ENCODE peak calls at places on chromosomes 5 and 9, in five cellular contexts. N, T, P, R and Z are unnamed samples. For H3K4me1, the result is how much of the 10 kb centered on the place peaks cover.

GRCh38 chr9:132894857-132895846 is 16.5 kb downstream of the SPACA9 start:
- DNase-seq in N (no peak), T (no peak), P (no peak), R (no peak), Z (no peak)

GRCh38 chr5:33563983-33564908 is 123.5 kb downstream of the TARS1 start:
- DNase-seq in N (no peak), T (no peak), P (no peak), R (no peak), Z (no peak)

GRCh38 chr9:26955222-26955903 is 849 bp upstream of the IFT74 start:
- DNase-seq in N (no peak), T (no peak), P (no peak), R (peak), Z (no peak)

GRCh38 chr9:79279356-79279755 is 292.4 kb upstream of the TLE4 start:
- DNase-seq in N (no peak), T (no peak), P (no peak), R (no peak), Z (no peak)

GRCh38 chr5:74634611-74635286 is 5.8 kb downstream of the ENC1 start:
- DNase-seq in N (no peak), T (no peak), P (no peak), R (no peak), Z (no peak)

GRCh38 chr9:137492464-137493162 is 33.5 kb upstream of the NSMF start:
- DNase-seq in N (peak), T (peak), P (no peak), R (peak), Z (no peak)

GRCh38 chr9:1959347-1959746 is 55.8 kb upstream of the SMARCA2 start:
- DNase-seq in N (no peak), T (no peak), P (no peak), R (no peak), Z (no peak)

GRCh38 chr5:120258123-120258522 is 206.0 kb upstream of the PRR16 start:
- DNase-seq in N (no peak), T (no peak), P (no peak), R (no peak), Z (no peak)

GRCh38 chr9:3027260-3027659 is 183.4 kb upstream of the PUM3 start:
- DNase-seq in N (no peak), T (no peak), P (no peak), R (no peak), Z (no peak)

GRCh38 chr5:7873216-7873615 is 4.3 kb downstream of the MTRR start:
- DNase-seq in N (no peak), T (no peak), P (no peak), R (peak), Z (no peak)

GRCh38 chr5:32790411-32790951 is 79.4 kb downstream of the NPR3 start:
- DNase-seq in N (no peak), T (no peak), P (no peak), R (no peak), Z (no peak)

GRCh38 chr5:35230043-35230611 is at the start of gene PRLR:
- DNase-seq in N (peak), T (peak), P (peak), R (peak), Z (peak)

GRCh38 chr5:153678617-153679329 is 188.3 kb downstream of the GRIA1 start:
- DNase-seq in N (no peak), T (no peak), P (no peak), R (no peak), Z (no peak)

GRCh38 chr5:56481998-56482698 is 249.0 kb upstream of the ANKRD55 start:
- DNase-seq in N (peak), T (no peak), P (no peak), R (no peak), Z (no peak)

DNA sequence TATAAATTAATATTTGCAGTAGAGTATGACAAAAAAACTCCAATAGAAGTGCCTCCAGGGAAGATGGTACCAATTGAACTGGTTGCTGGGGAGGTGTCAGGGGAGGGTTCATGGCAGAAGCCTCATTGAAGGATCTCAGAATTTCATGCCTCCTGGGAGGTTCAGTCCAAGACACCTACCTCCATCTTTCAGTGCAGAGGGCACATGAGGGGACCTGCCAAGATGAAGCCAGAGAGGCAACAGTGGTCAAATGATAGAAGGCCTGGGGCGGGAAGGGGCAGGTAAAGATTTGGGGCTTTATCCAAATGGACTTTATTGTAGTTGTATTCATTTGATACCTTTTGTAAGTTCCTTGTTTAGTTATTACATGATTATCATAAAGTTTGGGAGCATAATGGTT is 25.9 kb upstream of the KCNIP1 start:
- DNase-seq in N (no peak), T (no peak), P (no peak), R (no peak), Z (no peak)
- H3K4me1 ChIP-seq in N (under half), T (under half), P (under half), R (under half), Z (under half)

DNA sequence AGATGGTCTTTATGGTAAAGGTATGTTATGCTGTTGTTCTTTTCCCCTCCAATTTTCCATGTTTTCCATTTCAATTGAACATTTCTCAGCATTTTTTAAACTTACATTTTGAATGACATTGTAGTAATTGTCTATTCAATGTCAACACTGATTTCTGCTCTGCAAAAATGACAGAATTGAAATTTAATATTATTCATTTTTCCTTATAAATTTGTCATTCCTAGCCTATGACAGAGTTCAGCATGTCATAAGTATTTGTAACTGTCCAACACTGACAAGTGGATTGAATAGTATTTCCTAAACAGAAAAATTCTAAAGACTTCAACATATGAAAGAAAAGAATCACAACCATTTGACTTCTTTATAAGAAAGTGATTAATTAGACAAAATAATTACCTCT is 1478.3 kb upstream of the CDH6 start:
- DNase-seq in N (no peak), T (no peak), P (no peak), R (no peak), Z (no peak)
- TF ChIP-seq EP300 in N (no peak), T (no peak), P (no peak), R (no peak), Z (no peak)

GRCh38 chr9:129889936-129890717 is 54.9 kb downstream of the USP20 start:
- DNase-seq in N (no peak), T (no peak), P (no peak), R (peak), Z (peak)

GRCh38 chr9:129888809-129889460 is 53.7 kb downstream of the USP20 start:
- DNase-seq in N (no peak), T (no peak), P (no peak), R (no peak), Z (no peak)

GRCh38 chr9:129888085-129888808 is 53.0 kb downstream of the USP20 start:
- DNase-seq in N (no peak), T (no peak), P (no peak), R (peak), Z (peak)

GRCh38 chr9:129891519-129891918 is 56.3 kb downstream of the USP20 start:
- DNase-seq in N (no peak), T (no peak), P (no peak), R (no peak), Z (no peak)

GRCh38 chr9:129889461-129889935 is 54.2 kb downstream of the USP20 start:
- DNase-seq in N (no peak), T (no peak), P (no peak), R (no peak), Z (no peak)
- H3K4me1 ChIP-seq in N (under half), T (under half), P (under half), R (under half), Z (under half)

GRCh38 chr5:134411546-134412266 is at the start of gene CDKN2AIPNL:
- DNase-seq in N (peak), T (peak), P (peak), R (peak), Z (peak)
- TF ChIP-seq EP300 in N (no peak), T (no peak), P (no peak), R (no peak), Z (no peak)

DNA sequence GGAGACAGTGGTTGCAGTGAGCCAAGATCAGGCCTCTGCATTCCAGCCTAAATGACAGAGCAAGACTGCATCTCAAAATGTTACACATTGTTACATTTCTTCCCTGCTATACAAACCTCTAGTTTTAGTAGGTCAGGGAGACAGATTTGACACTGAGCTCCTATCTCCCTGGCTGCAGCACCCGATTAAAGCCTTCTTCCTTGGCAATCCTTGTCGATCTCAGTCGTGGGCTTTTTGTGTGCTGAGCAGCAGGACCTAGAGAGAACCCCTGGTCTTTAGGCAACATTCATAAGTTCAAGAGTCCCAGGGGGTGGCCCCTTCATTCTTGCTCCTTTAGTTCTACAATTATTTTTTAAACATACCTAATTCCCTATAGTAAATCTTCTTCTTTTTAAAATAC is 13.0 kb downstream of the SERINC5 start:
- DNase-seq in N (no peak), T (no peak), P (no peak), R (no peak), Z (no peak)
- H3K4me1 ChIP-seq in N (under half), T (under half), P (under half), R (under half), Z (half or more)